ENCODE peak calls at places on chromosomes 11 and 22, in four cellular contexts. One of them, this sample, is unnamed.

GRCh38 chr11:111735262-111736116 is 30.7 kb downstream of the PPP2R1B start:
- DNase-seq in K562: no peak
- DNase-seq in H1: no peak
- DNase-seq in HCT116: no peak
- DNase-seq in this sample: no peak

GRCh38 chr11:74185695-74186094 is 14.6 kb downstream of the PPME1 start:
- DNase-seq in HCT116: no peak
- DNase-seq in K562: no peak
- DNase-seq in H1: no peak
- DNase-seq in this sample: no peak

GRCh38 chr22:40855960-40856512 is 403 bp downstream of the ST13 start:
- DNase-seq in K562: peak
- DNase-seq in H1: no peak
- DNase-seq in HCT116: no peak
- DNase-seq in this sample: no peak

GRCh38 chr11:134587345-134587744 is 175.3 kb upstream of the B3GAT1 start:
- DNase-seq in HCT116: no peak
- DNase-seq in H1: peak
- DNase-seq in K562: no peak
- DNase-seq in this sample: no peak

GRCh38 chr11:101288392-101288791 is 158.8 kb upstream of the PGR start:
- DNase-seq in K562: no peak
- DNase-seq in HCT116: no peak
- DNase-seq in H1: no peak
- DNase-seq in this sample: no peak

GRCh38 chr11:57638005-57638760 is 11.5 kb downstream of the YPEL4 start:
- DNase-seq in K562: no peak
- DNase-seq in HCT116: no peak
- DNase-seq in H1: peak
- DNase-seq in this sample: peak

GRCh38 chr11:111945198-111945597 is 8.1 kb downstream of the DIXDC1 start:
- DNase-seq in HCT116: no peak
- DNase-seq in K562: no peak
- DNase-seq in H1: no peak
- DNase-seq in this sample: no peak

GRCh38 chr11:32200448-32200847 is 109.6 kb downstream of the RCN1 start:
- DNase-seq in HCT116: no peak
- DNase-seq in H1: peak
- DNase-seq in K562: no peak
- DNase-seq in this sample: no peak

GRCh38 chr11:72842644-72843330 is 28.6 kb downstream of the ATG16L2 start:
- DNase-seq in H1: no peak
- DNase-seq in HCT116: no peak
- DNase-seq in K562: no peak
- DNase-seq in this sample: no peak

DNA sequence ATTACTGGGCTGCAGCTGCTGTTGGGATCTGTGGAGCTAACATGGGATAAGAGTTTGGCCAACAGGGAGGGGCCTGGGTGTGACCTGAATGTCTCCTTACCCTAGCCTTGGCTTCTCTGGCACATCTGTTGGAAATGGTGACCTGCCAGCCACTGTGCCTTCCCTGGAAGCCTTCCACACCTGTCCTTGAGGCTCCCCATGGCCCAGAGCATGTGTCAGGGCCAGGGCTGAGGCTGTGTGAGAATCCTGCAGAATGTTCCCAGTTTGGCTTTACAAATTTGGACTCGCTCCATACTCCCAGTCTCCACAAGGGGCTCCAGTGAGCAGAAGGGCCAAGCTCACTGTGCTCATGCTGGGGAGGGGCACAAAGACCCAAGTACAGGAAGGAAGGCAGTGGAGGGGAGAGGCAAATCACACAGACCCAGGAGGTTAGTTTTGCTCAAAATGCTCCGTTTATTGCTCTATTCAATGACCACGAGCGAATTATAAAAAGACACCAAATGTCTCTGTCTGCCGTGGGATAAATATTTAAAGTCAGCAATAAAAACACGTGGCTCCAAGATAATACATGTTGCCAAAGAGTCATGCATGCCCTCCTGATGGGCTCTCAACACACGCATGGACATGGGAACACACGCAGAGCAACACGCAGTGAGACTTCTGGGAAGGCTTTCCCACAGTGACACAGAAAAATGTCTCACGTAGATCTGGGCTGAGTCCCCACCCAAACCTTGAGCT is 1.7 kb upstream of the IGSF22 start:
- DNase-seq in K562: peak
- DNase-seq in HCT116: peak
- DNase-seq in H1: peak
- DNase-seq in this sample: peak
- TF ChIP-seq FOSL1 in K562: no peak
- TF ChIP-seq FOSL1 in HCT116: no peak
- TF ChIP-seq FOSL1 in H1: no peak
- TF ChIP-seq FOSL1 in this sample: no peak

GRCh38 chr11:80194625-80195024 is 753.8 kb upstream of the TENM4 start:
- DNase-seq in K562: no peak
- DNase-seq in HCT116: no peak
- DNase-seq in H1: no peak
- DNase-seq in this sample: no peak
- TF ChIP-seq ZNF274 in K562: no peak
- TF ChIP-seq ZNF274 in HCT116: no peak
- TF ChIP-seq ZNF274 in H1: no peak
- TF ChIP-seq ZNF274 in this sample: no peak

GRCh38 chr11:115391162-115391561 is 113.1 kb downstream of the CADM1 start:
- DNase-seq in HCT116: no peak
- DNase-seq in H1: no peak
- DNase-seq in K562: no peak
- DNase-seq in this sample: no peak
- TF ChIP-seq FOSL1 in HCT116: no peak
- TF ChIP-seq FOSL1 in H1: no peak
- TF ChIP-seq FOSL1 in K562: no peak
- TF ChIP-seq FOSL1 in this sample: no peak

GRCh38 chr11:36165638-36166389 is 123.4 kb downstream of the COMMD9 start:
- DNase-seq in K562: no peak
- DNase-seq in H1: no peak
- DNase-seq in HCT116: no peak
- DNase-seq in this sample: no peak
- TF ChIP-seq ZNF274 in K562: no peak
- TF ChIP-seq ZNF274 in H1: no peak
- TF ChIP-seq ZNF274 in HCT116: no peak
- TF ChIP-seq ZNF274 in this sample: no peak

DNA sequence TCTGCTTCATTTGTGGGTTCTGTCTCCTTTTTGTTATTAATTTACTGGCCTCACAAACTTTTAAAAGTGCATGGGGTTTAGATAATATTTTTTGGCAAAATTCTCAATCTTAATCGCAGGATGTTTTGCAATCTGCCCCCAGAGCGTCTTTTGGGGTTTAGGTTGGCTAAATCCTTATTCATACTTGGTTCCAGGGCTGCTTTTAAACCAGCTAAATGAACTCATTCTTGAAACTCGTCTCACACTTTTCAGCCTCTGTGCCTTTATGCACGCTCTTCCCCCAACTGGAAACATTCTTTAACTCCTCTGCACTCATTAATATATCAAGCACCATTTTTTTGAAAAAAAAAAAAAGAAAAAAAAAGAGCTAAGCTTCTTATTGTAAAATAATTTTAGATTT is 131.7 kb downstream of the KIF18A start:
- DNase-seq in HCT116: no peak
- DNase-seq in H1: no peak
- DNase-seq in K562: no peak
- DNase-seq in this sample: no peak
- TF ChIP-seq FOSL1 in HCT116: no peak
- TF ChIP-seq FOSL1 in H1: no peak
- TF ChIP-seq FOSL1 in K562: no peak
- TF ChIP-seq FOSL1 in this sample: no peak